ENCODE peak calls at places on chromosome 4, in four cellular contexts. N is NCI-H2081, O is HEK293T, I is A549. B is an unnamed sample.

GRCh38 chr4:38752393-38752961 is 30.3 kb downstream of the TLR10 start:
- DNase-seq in I (no peak), O (no peak), N (no peak), B (no peak)

GRCh38 chr4:7070729-7071511 is 3.1 kb upstream of the GRPEL1 start:
- DNase-seq in I (peak), O (peak), N (peak), B (peak)

GRCh38 chr4:31088600-31089230 is 368.5 kb downstream of the PCDH7 start:
- DNase-seq in I (no peak), O (no peak), N (peak), B (no peak)

GRCh38 chr4:7637971-7638370 is 203.2 kb upstream of the PSAPL1 start:
- DNase-seq in N (no peak), I (no peak), O (no peak), B (no peak)

GRCh38 chr4:165378763-165379631 is at the start of gene CPE:
- DNase-seq in N (peak), O (peak), I (peak), B (no peak)

GRCh38 chr4:185101354-185101890 is 41.6 kb upstream of the SLC25A4 start:
- DNase-seq in O (no peak), N (no peak), I (no peak), B (no peak)

GRCh38 chr4:144579411-144580020 is 66.4 kb upstream of the HHIP start:
- DNase-seq in I (peak), N (no peak), O (no peak), B (no peak)

GRCh38 chr4:181618896-181619295 is 624.3 kb upstream of the TENM3 start:
- DNase-seq in O (peak), N (no peak), I (no peak), B (no peak)

GRCh38 chr4:86775061-86775460 is 74.1 kb downstream of the SLC10A6 start:
- DNase-seq in O (no peak), N (no peak), I (no peak), B (no peak)

GRCh38 chr4:122118243-122118642 is 33.9 kb upstream of the BLTP1 start:
- DNase-seq in I (no peak), N (no peak), O (no peak), B (no peak)

GRCh38 chr4:78520808-78521226 is 30.8 kb upstream of the ANXA3 start:
- DNase-seq in N (no peak), I (no peak), O (no peak), B (no peak)

GRCh38 chr4:182688081-182688480 is 229.1 kb downstream of the DCTD start:
- DNase-seq in O (peak), I (no peak), N (no peak), B (no peak)

GRCh38 chr4:39664828-39665731 is 26.4 kb upstream of the SMIM14 start:
- DNase-seq in I (peak), N (no peak), O (no peak), B (no peak)